ENCODE peak calls at places on chromosomes 12 and 14, in five cellular contexts. V is fibroblast of mammary gland, H is GM12865, W is HCT116, Y is NB4. X is an unnamed sample.

GRCh38 chr12:89225808-89226368 is 126.4 kb downstream of the DUSP6 start:
- DNase-seq in V (peak), H (peak), W (peak), Y (peak), X (no peak)

GRCh38 chr14:65213316-65213715 is 111.0 kb upstream of the MAX start:
- DNase-seq in V (no peak), H (no peak), W (no peak), Y (no peak), X (no peak)

GRCh38 chr12:88559772-88560171 is 20.5 kb downstream of the KITLG start:
- DNase-seq in V (peak), H (peak), W (no peak), Y (no peak), X (no peak)

GRCh38 chr14:29681308-29681707 is 246.3 kb downstream of the PRKD1 start:
- DNase-seq in V (peak), H (no peak), W (no peak), Y (no peak), X (no peak)

GRCh38 chr14:100880271-100881101 is 23.0 kb downstream of the RTL1 start:
- DNase-seq in V (no peak), H (no peak), W (no peak), Y (no peak), X (no peak)

GRCh38 chr12:113467514-113468364 is 3.9 kb downstream of the LHX5 start:
- DNase-seq in V (no peak), H (no peak), W (no peak), Y (no peak), X (no peak)

GRCh38 chr12:95942106-95942531 is 295 bp downstream of the CCDC38 start:
- DNase-seq in V (no peak), H (peak), W (no peak), Y (peak), X (no peak)

GRCh38 chr12:93536766-93537515 is 35.5 kb upstream of the SOCS2 start:
- DNase-seq in V (no peak), H (peak), W (no peak), Y (no peak), X (peak)

GRCh38 chr12:51217968-51218606 is at the start of gene POU6F1:
- DNase-seq in V (peak), H (peak), W (peak), Y (peak), X (peak)

GRCh38 chr14:56514663-56515371 is 64.8 kb upstream of the TMEM260 start:
- DNase-seq in V (peak), H (no peak), W (no peak), Y (peak), X (no peak)

GRCh38 chr12:93518725-93519124 is 51.4 kb downstream of the MRPL42 start:
- DNase-seq in V (peak), H (no peak), W (no peak), Y (peak), X (no peak)

GRCh38 chr12:14402697-14403096 is 37.2 kb downstream of the ATF7IP start:
- DNase-seq in V (no peak), H (no peak), W (no peak), Y (no peak), X (no peak)

GRCh38 chr12:54279632-54280400 is at the start of gene CBX5:
- DNase-seq in V (peak), H (peak), W (peak), Y (peak), X (peak)

GRCh38 chr12:107805488-107806180 is 31.1 kb downstream of the ASCL4 start:
- DNase-seq in V (no peak), H (no peak), W (no peak), Y (no peak), X (no peak)

GRCh38 chr12:46944104-46944503 is 118.3 kb upstream of the SLC38A4 start:
- DNase-seq in V (peak), H (no peak), W (peak), Y (peak), X (no peak)

GRCh38 chr12:55684761-55685370 is 22.8 kb downstream of the ITGA7 start:
- DNase-seq in V (no peak), H (no peak), W (no peak), Y (no peak), X (no peak)

GRCh38 chr12:132582058-132582420 is 28.3 kb downstream of the LRCOL1 start:
- DNase-seq in V (no peak), H (no peak), W (no peak), Y (no peak), X (no peak)

GRCh38 chr12:101710289-101710688 is 12.8 kb downstream of the CHPT1 start:
- DNase-seq in V (no peak), H (no peak), W (no peak), Y (no peak), X (no peak)

GRCh38 chr12:108180255-108181094 is 51.4 kb downstream of the WSCD2 start:
- DNase-seq in V (no peak), H (peak), W (no peak), Y (no peak), X (no peak)

GRCh38 chr14:21308479-21309237 is 28.8 kb downstream of the RPGRIP1 start:
- DNase-seq in V (peak), H (peak), W (peak), Y (peak), X (peak)

GRCh38 chr14:99462211-99462610 is 18.4 kb downstream of the SETD3 start:
- DNase-seq in V (no peak), H (no peak), W (no peak), Y (no peak), X (no peak)

GRCh38 chr12:1836241-1836803 is 16.0 kb downstream of the LRTM2 start:
- DNase-seq in V (no peak), H (no peak), W (no peak), Y (no peak), X (no peak)
- TF ChIP-seq CTCF in V (no peak), H (no peak), W (no peak), Y (no peak), X (no peak)

DNA sequence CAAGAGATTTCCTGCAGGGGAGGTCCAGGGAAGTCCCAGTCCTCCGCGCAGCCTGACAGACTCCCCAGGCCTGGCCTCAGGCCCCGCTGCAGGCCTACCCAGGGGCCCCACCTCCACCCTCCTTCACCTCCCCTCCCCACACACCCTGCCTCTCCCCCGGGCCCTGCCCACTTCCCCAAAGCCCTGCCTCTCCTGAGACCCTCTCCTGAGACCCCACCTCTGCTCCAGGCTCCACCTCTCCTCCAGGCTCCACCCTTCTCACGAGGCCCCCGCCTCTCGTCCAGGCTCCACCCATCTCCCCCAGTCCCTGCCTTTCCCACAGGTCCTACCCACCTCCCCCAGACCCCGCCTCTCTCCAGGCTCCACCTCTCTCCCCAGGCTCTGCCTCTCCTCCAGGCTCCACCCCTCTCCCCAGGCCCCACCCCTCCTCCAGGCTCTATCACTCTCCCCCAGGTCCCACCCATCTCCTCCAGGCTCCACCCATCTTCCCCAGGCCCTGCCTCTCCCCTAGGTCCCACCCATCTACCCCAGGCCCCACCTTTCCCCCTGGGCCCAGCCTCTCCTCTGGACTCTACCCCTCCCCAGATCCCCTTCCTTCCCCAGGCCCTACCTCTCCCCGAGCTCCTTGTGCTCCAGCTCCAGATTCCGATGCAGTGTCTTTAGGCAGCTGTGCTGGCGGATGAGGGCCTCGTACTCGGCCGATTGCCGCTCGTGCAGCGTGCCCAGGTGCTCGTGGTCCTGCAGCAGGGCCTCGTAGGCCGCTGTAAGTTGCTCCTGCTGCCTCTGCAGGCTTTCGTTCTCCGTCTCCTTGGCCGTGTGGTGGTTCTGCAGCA is 58.8 kb upstream of the GPR68 start:
- DNase-seq in V (peak), H (peak), W (peak), Y (peak), X (no peak)
- H3K4me3 ChIP-seq in V (no peak), H (no peak), W (no peak), Y (no peak), X (no peak)

DNA sequence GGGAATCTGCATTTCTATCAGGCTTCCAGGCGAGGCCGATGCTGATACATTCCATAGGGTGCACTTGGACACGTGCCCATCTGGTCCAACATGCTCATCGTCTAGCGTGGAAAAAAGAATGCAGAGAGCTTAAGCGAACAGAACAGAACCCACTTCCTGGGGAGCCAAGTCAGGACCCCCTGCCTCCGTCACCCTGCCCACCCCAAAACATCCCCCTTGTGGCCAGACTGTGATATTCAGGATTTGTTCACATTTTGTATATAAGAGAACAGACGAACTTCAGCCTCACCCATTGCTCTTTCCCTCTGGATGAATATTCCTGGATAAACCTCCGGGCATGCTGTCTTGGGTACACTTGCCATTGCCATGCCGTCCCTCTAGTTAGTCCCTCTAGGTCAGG is 4.3 kb upstream of the PIWIL1 start:
- DNase-seq in V (no peak), H (no peak), W (no peak), Y (no peak), X (no peak)
- TF ChIP-seq CTCF in V (no peak), H (no peak), W (no peak), Y (peak), X (no peak)

GRCh38 chr12:69500631-69501030 is 30.4 kb downstream of the FRS2 start:
- DNase-seq in V (peak), H (no peak), W (no peak), Y (no peak), X (no peak)

GRCh38 chr12:69501154-69501895 is 31.1 kb downstream of the FRS2 start:
- DNase-seq in V (peak), H (no peak), W (no peak), Y (no peak), X (no peak)

GRCh38 chr12:69495071-69495470 is 24.9 kb downstream of the FRS2 start:
- DNase-seq in V (peak), H (no peak), W (no peak), Y (no peak), X (no peak)

GRCh38 chr12:69492739-69493138 is 22.6 kb downstream of the FRS2 start:
- DNase-seq in V (no peak), H (no peak), W (no peak), Y (no peak), X (no peak)

DNA sequence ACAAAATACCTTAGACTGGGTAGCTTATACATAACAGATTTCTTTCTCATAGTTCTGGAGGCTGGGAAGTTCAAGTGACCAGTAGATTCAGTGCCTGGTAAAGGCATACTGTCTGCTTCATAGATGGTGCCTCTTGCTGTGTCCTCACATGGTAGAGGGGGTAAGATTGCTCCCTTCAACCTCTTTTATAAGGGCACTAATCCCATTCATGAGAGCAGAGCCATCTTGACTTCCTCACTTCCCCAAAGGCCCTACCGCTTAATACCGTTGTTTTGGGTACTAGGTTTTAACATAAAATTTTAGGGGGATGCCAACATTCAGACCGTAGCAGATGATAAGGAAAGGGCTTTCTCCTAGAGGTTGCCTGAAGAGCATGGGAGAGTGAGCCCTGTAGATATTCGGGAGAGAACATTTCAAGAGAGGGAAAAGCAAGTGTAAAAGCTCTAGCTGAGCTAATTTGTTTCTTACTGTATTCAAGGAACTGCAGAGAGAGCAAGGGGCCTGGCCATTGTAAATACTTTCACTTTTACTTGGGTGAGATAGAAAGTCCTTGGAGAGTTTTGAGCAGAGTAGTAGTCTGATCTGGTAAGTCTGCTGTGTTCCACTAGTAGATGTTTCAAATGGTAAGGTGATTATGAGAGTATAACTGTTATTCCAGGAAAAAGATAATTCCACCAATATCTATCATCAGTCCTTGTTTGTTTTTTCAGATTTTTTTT is 27.3 kb downstream of the FRS2 start:
- DNase-seq in V (peak), H (peak), W (no peak), Y (peak), X (peak)
- H3K4me3 ChIP-seq in V (no peak), H (peak), W (no peak), Y (no peak), X (no peak)

DNA sequence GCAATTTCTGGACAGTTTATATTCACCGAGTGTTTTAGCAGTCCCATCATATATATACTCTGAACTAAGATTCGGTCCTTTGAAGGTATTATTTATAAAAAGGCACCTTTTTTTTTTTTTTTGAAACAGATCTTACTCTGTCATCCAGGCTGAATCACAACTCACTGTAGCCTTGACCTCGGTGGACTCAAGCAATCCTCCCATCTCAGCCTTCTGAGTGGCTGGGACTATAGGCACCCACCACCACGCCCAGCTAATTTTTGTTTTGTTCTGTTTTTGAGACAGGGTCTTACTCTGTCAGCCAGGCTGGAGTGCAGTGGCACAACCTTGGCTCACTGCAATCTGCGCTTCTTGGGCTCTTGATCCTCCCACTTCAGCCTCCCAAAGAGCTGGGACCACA is 52.1 kb downstream of the BTBD7 start:
- DNase-seq in V (no peak), H (no peak), W (no peak), Y (no peak), X (no peak)
- TF ChIP-seq CTCF in V (no peak), H (no peak), W (no peak), Y (no peak), X (no peak)

DNA sequence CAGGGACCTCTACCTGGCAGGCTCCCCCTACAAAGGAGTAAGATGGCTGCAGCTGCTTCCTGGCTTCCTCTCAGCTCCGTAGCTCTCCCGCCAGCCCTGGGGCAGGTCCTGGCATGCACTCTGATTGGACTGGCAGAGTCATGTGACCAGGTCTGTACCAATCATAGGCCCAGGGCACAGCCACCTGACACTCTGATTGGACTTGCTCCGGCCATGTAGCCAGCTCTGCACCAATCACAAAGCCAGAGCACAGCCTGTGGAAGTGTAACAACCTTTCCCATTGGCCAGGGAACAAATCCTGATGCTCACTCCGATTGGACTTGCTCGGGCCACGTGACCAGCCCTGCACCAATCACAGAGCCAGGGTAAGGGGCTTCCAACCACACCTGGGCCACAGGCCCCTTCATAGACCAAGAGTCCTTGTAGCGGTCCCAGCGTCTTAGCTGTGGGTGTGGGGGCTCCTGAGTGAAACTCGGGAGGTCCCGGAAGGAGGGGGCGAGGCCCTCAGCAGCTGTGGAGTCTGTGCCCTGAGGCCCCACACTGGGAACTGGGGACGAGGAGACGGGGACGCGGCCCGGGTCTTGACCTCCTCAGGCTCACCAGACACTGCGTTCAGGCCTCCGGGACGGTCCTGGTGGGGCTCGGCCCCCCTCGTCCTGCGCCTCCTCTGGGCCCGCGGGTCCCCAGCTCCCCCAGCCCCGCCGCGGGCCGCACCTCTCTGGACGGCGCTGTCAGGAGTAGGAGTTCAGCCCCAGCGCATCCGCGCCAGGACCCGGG is 210.6 kb downstream of the ADGRD1 start:
- DNase-seq in V (no peak), H (peak), W (peak), Y (peak), X (no peak)
- H3K4me3 ChIP-seq in V (no peak), H (no peak), W (no peak), Y (no peak), X (no peak)

GRCh38 chr14:80988742-80989429 is 33.5 kb downstream of the TSHR start:
- DNase-seq in V (peak), H (no peak), W (no peak), Y (peak), X (no peak)

GRCh38 chr14:80988192-80988591 is 32.8 kb downstream of the TSHR start:
- DNase-seq in V (no peak), H (no peak), W (no peak), Y (no peak), X (no peak)

GRCh38 chr14:80992580-80992979 is 37.2 kb downstream of the TSHR start:
- DNase-seq in V (no peak), H (no peak), W (no peak), Y (no peak), X (no peak)

GRCh38 chr14:80982711-80983110 is 27.3 kb downstream of the TSHR start:
- DNase-seq in V (no peak), H (no peak), W (no peak), Y (no peak), X (no peak)

GRCh38 chr14:80987235-80988032 is 32.0 kb downstream of the TSHR start:
- DNase-seq in V (peak), H (peak), W (peak), Y (peak), X (peak)
- TF ChIP-seq CTCF in V (peak), H (peak), W (peak), Y (peak), X (peak)

GRCh38 chr14:104729835-104730181 is 5.8 kb downstream of the ADSS1 start:
- DNase-seq in V (no peak), H (no peak), W (no peak), Y (no peak), X (no peak)
- H3K4me3 ChIP-seq in V (no peak), H (no peak), W (no peak), Y (no peak), X (no peak)

DNA sequence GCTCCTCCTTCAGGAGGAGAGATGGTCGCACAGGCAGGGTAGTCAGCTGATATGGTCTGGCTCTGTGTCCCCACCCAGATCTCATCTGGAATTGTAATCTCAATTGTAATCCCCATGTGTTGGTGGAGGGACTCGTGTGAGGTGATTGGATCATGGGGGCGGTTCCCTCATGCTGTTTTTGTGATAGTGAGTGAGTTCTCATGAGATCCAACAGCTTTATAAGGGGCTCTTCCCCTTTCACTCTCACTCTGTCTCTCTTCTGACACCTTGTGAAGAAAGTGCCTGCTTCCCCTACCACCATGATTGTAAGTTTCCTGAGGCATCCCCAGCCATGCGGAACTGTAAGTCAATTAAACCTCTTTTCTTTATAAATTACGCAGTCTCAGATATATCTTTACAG is 218.9 kb upstream of the TMTC1 start:
- DNase-seq in V (no peak), H (no peak), W (no peak), Y (no peak), X (no peak)
- TF ChIP-seq CTCF in V (peak), H (no peak), W (no peak), Y (no peak), X (no peak)

DNA sequence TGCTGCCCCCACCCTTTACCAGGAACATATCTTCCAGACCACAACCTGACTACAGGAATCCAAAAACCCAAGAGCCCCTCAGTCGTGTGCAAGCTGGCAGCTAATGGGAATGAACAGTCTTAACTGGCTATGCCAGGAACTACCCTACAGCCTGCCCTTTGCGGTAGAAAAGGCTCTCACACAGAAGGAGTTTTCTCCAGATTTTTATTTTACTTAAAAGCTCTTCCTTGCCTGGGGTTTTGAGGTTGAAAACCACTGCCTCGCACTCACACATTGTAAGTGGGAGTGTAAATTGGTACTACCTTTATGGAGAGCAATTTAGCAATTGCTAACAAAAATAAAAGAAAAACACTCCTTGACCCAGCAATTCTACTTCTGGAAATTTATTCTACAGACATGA is 28.2 kb downstream of the PITPNM2 start:
- DNase-seq in V (no peak), H (no peak), W (no peak), Y (no peak), X (no peak)
- H3K4me3 ChIP-seq in V (no peak), H (no peak), W (no peak), Y (no peak), X (no peak)